ENCODE peak calls at places on chromosome 22, in six cellular contexts. N is ELF-1, A is amniotic stem cell, S is AG09319, W is GM23338, Q is lower leg skin. O is an unnamed sample.

GRCh38 chr22:41857160-41857859 is 24.4 kb downstream of the SREBF2 start:
- DNase-seq in N (peak; percentile 70), A (no peak), S (no peak), W (peak; percentile 91), Q (no peak), O (no peak)

GRCh38 chr22:45638834-45639746 is 32.5 kb upstream of the ATXN10 start:
- DNase-seq in N (peak; percentile 55), A (no peak), S (peak; percentile 22), W (peak; percentile 18), Q (peak; percentile 95), O (peak; percentile 41)

GRCh38 chr22:35380537-35381423 is at the start of gene HMOX1:
- DNase-seq in N (peak; percentile 92), A (peak; percentile 72), S (peak; percentile 89), W (peak; percentile 91), Q (peak; percentile 99), O (peak; percentile 96)

GRCh38 chr22:31235076-31235475 is 23.0 kb downstream of the LIMK2 start:
- DNase-seq in N (no peak), A (no peak), S (no peak), W (no peak), Q (no peak), O (no peak)

GRCh38 chr22:36587289-36588154 is 58.6 kb upstream of the EIF3D start:
- DNase-seq in N (no peak), A (peak; percentile 27), S (peak; percentile 8), W (no peak), Q (no peak), O (no peak)

GRCh38 chr22:47292546-47293320 is 530.3 kb downstream of the TBC1D22A start:
- DNase-seq in N (no peak), A (no peak), S (no peak), W (no peak), Q (peak; percentile 69), O (peak; percentile 22)

GRCh38 chr22:30262917-30263741 is 3.5 kb downstream of the OSM start:
- DNase-seq in N (peak; percentile 85), A (no peak), S (no peak), W (peak; percentile 95), Q (peak; percentile 95), O (peak; percentile 39)

GRCh38 chr22:38638216-38638615 is 18.0 kb downstream of the FAM227A start:
- DNase-seq in N (no peak), A (no peak), S (no peak), W (no peak), Q (no peak), O (no peak)

GRCh38 chr22:50656122-50657070 is 16.2 kb upstream of the SHANK3 start:
- DNase-seq in N (peak; percentile 34), A (peak; percentile 14), S (no peak), W (no peak), Q (no peak), O (no peak)

GRCh38 chr22:19121631-19122142 is 525 bp downstream of the DGCR2 start:
- DNase-seq in N (peak; percentile 60), A (no peak), S (no peak), W (peak; percentile 70), Q (peak; percentile 90), O (peak; percentile 81)

GRCh38 chr22:33565580-33565995 is 354.7 kb downstream of the LARGE1 start:
- DNase-seq in N (no peak), A (no peak), S (no peak), W (no peak), Q (peak; percentile 57), O (no peak)

GRCh38 chr22:41446057-41446501 is 522 bp downstream of the TOB2 start:
- DNase-seq in N (no peak), A (no peak), S (no peak), W (peak; percentile 29), Q (peak; percentile 86), O (peak; percentile 13)